ENCODE peak calls at places on chromosomes 4 and X, in six cellular contexts. E is H54, C is NB4, B is K562, R is breast epithelium, F is lower leg skin. A is an unnamed sample.

GRCh38 chr4:40245794-40246546 is 49.1 kb downstream of the RHOH start:
- DNase-seq in E (no peak), C (no peak), B (no peak), R (no peak), F (no peak), A (no peak)

GRCh38 chr4:46994007-46994405 is 625 bp upstream of the GABRA4 start:
- DNase-seq in E (no peak), C (no peak), B (no peak), R (no peak), F (no peak), A (no peak)

GRCh38 chr4:44662623-44663006 is 11.2 kb upstream of the YIPF7 start:
- DNase-seq in E (no peak), C (peak; percentile 30), B (no peak), R (no peak), F (no peak), A (no peak)

GRCh38 chrX:9942086-9942485 is 25.1 kb upstream of the CLDN34 start:
- DNase-seq in E (no peak), C (peak; percentile 81), B (no peak), R (no peak), F (no peak), A (no peak)

GRCh38 chr4:99201687-99202086 is 17.4 kb downstream of the ADH6 start:
- DNase-seq in E (no peak), C (no peak), B (no peak), R (no peak), F (no peak), A (no peak)

GRCh38 chr4:37693450-37694190 is 7.4 kb upstream of the RELL1 start:
- DNase-seq in E (peak; percentile 35), C (no peak), B (no peak), R (no peak), F (no peak), A (no peak)

GRCh38 chr4:40995850-40996249 is 218.5 kb downstream of the APBB2 start:
- DNase-seq in E (no peak), C (no peak), B (no peak), R (no peak), F (no peak), A (no peak)

GRCh38 chr4:40046311-40046980 is 10.2 kb upstream of the N4BP2 start:
- DNase-seq in E (no peak), C (no peak), B (no peak), R (peak; percentile 46), F (no peak), A (no peak)

GRCh38 chrX:48972214-48973164 is 845 bp upstream of the KCND1 start:
- DNase-seq in E (no peak), C (peak; percentile 57), B (peak; percentile 67), R (no peak), F (no peak), A (peak; percentile 61)

GRCh38 chrX:38898261-38898660 is 97.0 kb downstream of the MID1IP1 start:
- DNase-seq in E (no peak), C (peak; percentile 65), B (no peak), R (no peak), F (no peak), A (no peak)

GRCh38 chr4:72312032-72312650 is 256.9 kb downstream of the ADAMTS3 start:
- DNase-seq in E (peak; percentile 1), C (no peak), B (no peak), R (peak; percentile 60), F (peak; percentile 89), A (no peak)

GRCh38 chr4:14308229-14308651 is 680.7 kb upstream of the BOD1L1 start:
- DNase-seq in E (no peak), C (no peak), B (no peak), R (peak; percentile 45), F (no peak), A (no peak)

GRCh38 chrX:9336501-9336900 is 128.4 kb upstream of the TBL1X start:
- DNase-seq in E (no peak), C (no peak), B (no peak), R (no peak), F (no peak), A (no peak)

GRCh38 chrX:134543201-134543797 is 83.3 kb downstream of the HPRT1 start:
- DNase-seq in E (no peak), C (no peak), B (no peak), R (no peak), F (no peak), A (no peak)

GRCh38 chrX:76850851-76851250 is 423.3 kb downstream of the MAGEE1 start:
- DNase-seq in E (no peak), C (peak; percentile 19), B (no peak), R (no peak), F (no peak), A (no peak)

GRCh38 chr4:185796176-185796575 is 15.8 kb downstream of the SORBS2 start:
- DNase-seq in E (no peak), C (no peak), B (no peak), R (no peak), F (no peak), A (no peak)

GRCh38 chr4:1579834-1580686 is 104.1 kb downstream of the FAM53A start:
- DNase-seq in E (peak; percentile 75), C (peak; percentile 96), B (peak; percentile 92), R (peak; percentile 88), F (peak; percentile 99), A (peak; percentile 96)

DNA sequence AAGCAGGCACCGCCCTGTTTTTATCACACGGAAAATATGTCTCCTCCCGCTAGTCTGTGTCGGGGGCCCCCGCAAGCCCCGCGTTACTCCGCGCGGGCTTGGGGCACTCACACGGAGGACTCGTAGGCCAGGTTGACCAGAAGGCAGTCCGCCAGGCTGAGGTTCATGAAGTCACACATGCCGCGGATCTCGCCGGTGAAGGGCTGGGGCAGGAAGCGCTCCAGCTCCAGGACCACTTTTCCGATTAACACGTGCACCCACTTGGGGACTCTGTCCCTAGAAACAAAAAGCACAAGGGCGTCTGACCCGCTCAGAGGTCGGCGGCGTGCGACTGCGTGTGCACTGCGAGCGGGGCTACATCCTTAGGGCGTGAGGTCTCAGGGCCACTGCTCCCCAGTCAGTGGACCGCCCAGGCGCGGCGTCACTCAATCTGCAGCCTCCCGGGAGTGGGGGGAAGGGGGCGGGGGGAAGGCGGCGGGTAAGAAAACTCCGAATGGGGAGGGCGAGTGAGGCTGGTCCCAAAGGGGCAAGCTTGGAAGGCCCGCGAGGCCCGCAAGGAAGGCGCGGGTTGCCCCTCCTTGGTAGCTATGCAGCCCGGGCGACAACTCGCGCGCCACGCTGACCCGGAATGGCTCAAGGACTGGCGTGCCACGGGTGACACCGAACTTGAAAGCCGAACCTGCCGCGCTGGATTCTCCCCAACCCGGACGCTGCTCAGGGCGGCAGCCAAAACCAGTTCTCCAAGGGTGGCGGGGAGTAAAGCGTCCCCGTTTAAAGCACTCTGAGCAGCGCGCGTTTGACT is 722 bp downstream of the NAAA start:
- DNase-seq in E (peak; percentile 76), C (peak; percentile 86), B (peak; percentile 84), R (peak; percentile 38), F (peak; percentile 93), A (peak; percentile 69)
- TF ChIP-seq POLR2A in E (peak; percentile 58), C (no peak), B (peak; percentile 59), R (no peak), F (no peak), A (peak; percentile 21)

GRCh38 chr4:129095811-129096454 is at the start of gene C4orf33:
- DNase-seq in E (peak; percentile 27), C (peak; percentile 81), B (peak; percentile 68), R (peak; percentile 66), F (peak; percentile 93), A (peak; percentile 88)

GRCh38 chr4:129098578-129098977 is 2.6 kb downstream of the C4orf33 start:
- DNase-seq in E (no peak), C (no peak), B (no peak), R (no peak), F (no peak), A (peak; percentile 10)

GRCh38 chr4:129092636-129093172 is 635 bp downstream of the SCLT1 start:
- DNase-seq in E (no peak), C (peak; percentile 32), B (no peak), R (no peak), F (no peak), A (peak; percentile 59)

GRCh38 chr4:129094347-129094746 is 1.0 kb upstream of the SCLT1 start:
- DNase-seq in E (no peak), C (no peak), B (no peak), R (no peak), F (no peak), A (peak; percentile 53)

DNA sequence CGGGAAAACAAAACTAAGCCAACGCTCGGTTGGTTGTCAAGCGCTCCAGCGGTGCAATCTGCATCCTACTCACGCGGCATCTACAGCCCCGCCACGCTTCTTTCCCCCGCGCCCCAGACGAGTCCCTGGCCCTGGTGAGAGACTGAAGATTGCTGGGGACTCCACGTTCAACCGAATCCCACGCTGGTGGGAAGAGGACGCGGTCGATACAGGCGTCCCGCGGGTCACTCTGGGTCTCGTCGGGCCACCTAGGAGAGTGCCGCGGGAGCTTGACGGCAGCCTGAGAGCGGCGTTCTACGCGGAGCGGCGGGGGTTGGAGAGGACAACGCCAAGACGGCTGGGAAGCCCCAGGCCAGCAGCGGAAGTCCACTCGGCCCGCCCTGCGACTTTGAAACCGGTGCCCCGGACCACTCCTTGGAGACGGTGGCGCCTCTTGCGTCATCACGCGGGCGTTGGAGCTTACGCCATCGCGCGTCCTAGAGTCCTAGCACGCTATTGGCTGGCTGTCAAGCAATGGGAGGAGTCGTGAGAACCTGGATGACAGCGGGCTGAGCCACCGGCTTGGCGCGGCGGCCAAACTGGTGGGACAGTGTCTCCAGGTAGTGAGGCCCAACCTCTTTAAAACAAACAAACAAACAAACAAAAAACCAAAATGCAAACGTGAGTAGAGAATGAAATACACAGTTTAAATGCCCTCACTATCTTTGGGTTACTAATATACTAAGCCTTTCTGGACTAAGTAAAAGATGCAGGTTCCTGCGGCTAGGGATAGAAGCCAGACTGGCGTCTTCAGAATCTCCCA is at the start of gene SCLT1:
- DNase-seq in E (peak; percentile 45), C (peak; percentile 98), B (peak; percentile 93), R (peak; percentile 97), F (peak; percentile 100), A (peak; percentile 99)
- TF ChIP-seq POLR2A in E (peak; percentile 88), C (peak; percentile 89), B (peak; percentile 95), R (no peak), F (no peak), A (peak; percentile 99)

DNA sequence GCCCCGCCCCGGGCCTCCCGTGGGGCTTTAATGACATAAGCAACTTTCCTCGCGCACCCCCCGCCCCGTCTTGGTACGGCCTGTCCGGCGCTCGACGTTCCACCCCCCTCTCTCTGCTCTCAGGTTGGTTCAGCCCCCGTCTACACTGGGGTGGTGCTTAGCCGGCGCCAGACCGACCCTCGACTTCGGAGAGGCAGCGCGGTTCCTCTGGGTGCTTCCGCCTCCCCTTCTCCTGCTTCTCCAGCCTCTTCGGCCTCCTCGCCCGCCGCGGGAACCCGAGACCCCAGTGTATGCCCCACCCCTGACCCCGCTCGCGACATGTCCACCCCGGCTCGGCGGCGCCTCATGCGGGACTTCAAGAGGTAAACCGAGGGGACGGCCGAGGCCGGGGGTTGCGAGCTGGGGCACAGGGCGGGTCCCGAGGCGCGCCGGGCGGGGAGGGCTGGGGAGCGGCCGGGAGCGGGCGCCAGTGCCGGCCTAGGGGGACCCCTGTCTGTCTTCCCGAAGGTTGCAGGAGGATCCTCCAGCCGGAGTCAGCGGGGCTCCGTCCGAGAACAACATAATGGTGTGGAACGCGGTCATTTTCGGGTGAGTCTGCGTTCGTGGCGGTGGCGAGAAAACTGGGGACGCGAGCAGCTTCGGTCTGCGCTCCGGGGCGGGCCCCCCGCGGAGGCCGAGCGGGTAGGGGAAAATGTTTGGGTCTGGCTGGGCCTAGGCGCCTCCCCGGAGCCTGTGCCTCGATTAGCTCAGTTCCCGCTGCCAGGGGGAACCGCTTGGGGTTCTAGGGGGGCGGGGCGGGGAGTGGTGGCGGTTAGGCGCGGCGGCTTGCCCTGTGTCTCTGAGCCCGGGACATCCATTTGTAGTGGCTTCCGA is at the start of gene UBE2A:
- DNase-seq in E (peak; percentile 81), C (peak; percentile 95), B (peak; percentile 91), R (peak; percentile 83), F (peak; percentile 98), A (peak; percentile 94)
- TF ChIP-seq POLR2A in E (peak; percentile 96), C (peak; percentile 90), B (peak; percentile 97), R (no peak), F (no peak), A (peak; percentile 83)

GRCh38 chr4:137587796-137588195 is 55.5 kb upstream of the PCDH18 start:
- DNase-seq in E (no peak), C (no peak), B (no peak), R (no peak), F (no peak), A (no peak)

GRCh38 chr4:137583650-137584049 is 51.4 kb upstream of the PCDH18 start:
- DNase-seq in E (no peak), C (no peak), B (no peak), R (no peak), F (no peak), A (no peak)
- TF ChIP-seq POLR2A in E (no peak), C (no peak), B (no peak), R (no peak), F (no peak), A (no peak)